ENCODE peak calls at places on chromosomes 5 and 9, in six cellular contexts. X is fibroblast of villous mesenchyme, W is transverse colon, O is brain microvascular endothelial cell, M is dorsolateral prefrontal cortex, R is foreskin fibroblast. Z is an unnamed sample.

GRCh38 chr5:151002250-151002649 is 18.1 kb upstream of the GPX3 start:
- DNase-seq in X (peak; percentile 64), O (peak; percentile 44), W (no peak), R (peak; percentile 72), M (no peak), Z (no peak)

GRCh38 chr9:127295005-127295404 is 30.4 kb downstream of the GARNL3 start:
- DNase-seq in X (no peak), O (no peak), M (no peak), R (no peak), W (no peak), Z (no peak)

GRCh38 chr9:93061260-93061751 is 2.8 kb downstream of the SUSD3 start:
- DNase-seq in O (no peak), W (no peak), M (no peak), X (peak; percentile 33), R (no peak), Z (no peak)

GRCh38 chr5:657570-657969 is 35.6 kb downstream of the TPPP start:
- DNase-seq in W (no peak), O (peak; percentile 99), M (no peak), X (peak; percentile 64), R (peak; percentile 49), Z (peak; percentile 34)

GRCh38 chr9:98536542-98537173 is 172.1 kb downstream of the GABBR2 start:
- DNase-seq in R (no peak), M (no peak), O (no peak), W (peak; percentile 31), X (peak; percentile 10), Z (no peak)

GRCh38 chr5:57034517-57034916 is 82.6 kb upstream of the MIER3 start:
- DNase-seq in M (no peak), W (no peak), O (no peak), R (no peak), X (no peak), Z (no peak)

GRCh38 chr9:212265-212664 is 2.4 kb upstream of the DOCK8 start:
- DNase-seq in R (no peak), O (no peak), M (no peak), W (no peak), X (no peak), Z (no peak)

GRCh38 chr5:145777445-145778063 is 57.6 kb downstream of the PRELID2 start:
- DNase-seq in W (no peak), X (no peak), O (no peak), R (no peak), M (no peak), Z (no peak)

GRCh38 chr9:91157891-91158660 is 203.6 kb downstream of the AUH start:
- DNase-seq in O (no peak), W (no peak), M (no peak), X (no peak), R (peak; percentile 43), Z (no peak)

GRCh38 chr5:151036556-151036955 is 16.2 kb downstream of the GPX3 start:
- DNase-seq in X (no peak), R (no peak), O (no peak), M (no peak), W (no peak), Z (no peak)

DNA sequence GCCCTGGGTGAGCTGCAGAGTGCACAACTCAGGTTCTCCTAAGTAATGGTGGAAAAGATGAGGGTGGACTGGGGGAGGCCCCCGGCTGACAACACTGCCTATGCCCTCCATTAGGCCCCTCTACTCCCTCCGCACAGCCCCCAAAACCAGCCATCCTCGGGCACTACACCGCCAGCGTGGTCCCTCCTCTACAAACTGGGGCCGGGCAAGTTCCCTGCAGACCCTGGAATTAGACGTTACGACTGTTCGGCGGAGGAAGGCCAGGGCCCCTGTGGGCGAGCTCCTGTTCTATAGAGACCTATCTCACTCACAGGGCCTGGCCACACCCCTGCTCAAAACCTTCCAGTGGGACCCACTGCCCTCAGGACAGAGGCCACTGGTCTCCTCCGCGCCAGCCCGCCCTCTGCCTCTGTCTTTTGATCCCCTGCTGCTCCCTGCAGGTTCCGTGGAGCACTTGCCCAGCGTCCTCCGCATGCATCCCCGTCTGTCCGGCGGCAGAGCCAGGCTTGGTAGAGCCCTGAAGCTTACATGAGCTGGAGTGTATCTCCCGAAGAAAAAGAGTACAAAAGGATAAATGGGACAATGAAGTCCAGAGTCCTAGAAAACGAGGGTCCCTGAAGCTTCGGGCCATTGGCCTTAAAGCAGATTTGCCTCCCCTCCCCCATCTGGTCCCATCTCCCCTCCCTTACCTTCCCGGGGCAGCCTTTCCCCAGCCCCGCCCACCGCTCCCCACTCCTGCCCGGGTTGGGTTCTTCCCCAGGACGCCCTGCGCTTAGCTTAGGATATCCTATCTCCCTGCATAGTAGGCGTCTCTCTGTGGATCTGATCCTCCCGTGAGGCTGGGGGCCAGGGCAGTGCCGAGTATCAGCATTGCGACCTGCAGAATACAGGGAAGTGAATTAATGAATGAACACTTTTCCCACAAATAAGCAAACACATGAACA is 71.3 kb downstream of the HRH2 start:
- DNase-seq in W (no peak), O (peak; percentile 4), M (peak; percentile 54), X (no peak), R (peak; percentile 28), Z (no peak)
- TF ChIP-seq CTCF in W (no peak), O (peak; percentile 32), M (no peak), X (no peak), R (no peak), Z (no peak)

DNA sequence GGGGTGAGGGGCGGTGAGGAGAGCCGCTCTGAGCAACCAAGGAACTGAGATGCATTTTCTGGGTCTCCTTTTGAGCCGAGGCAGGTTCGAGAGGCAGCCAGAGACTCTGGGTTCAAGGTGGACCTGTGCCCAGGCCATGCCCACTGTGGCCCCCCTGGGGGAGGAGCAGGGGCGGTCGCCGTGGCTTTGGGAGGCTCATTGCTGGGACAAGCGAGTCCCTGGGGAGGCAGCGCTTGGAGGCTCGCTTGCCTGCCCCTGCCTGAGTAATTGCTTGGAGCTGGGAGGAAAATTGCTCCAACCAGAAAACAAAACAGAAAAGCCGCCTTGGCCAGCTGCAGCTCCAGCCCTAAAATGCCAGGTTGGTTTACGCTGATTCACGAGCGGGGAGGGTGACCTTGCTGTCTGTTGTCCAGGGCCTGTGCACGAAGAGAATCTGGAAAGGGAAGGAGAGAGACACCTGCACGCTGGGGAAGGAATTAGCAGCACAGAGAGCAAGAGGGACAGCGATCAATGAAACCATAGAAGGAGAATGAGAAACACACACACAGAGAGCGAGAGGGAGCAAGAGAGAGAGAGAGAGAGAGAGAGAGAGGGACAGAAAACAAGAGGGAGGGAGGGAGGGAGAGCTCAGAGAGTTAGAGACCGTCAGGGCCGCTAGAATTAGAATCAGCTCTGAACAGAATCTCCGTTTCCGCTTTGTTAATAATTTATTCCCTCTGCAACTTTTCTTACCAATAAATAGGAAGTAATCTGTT is 25.3 kb downstream of the NTNG2 start:
- DNase-seq in O (no peak), M (no peak), W (no peak), R (no peak), X (no peak), Z (no peak)
- TF ChIP-seq CTCF in O (no peak), M (no peak), W (no peak), R (no peak), X (no peak), Z (no peak)

GRCh38 chr5:133916914-133917313 is 51.5 kb downstream of the C5orf15 start:
- DNase-seq in M (no peak), X (no peak), O (no peak), R (no peak), W (no peak), Z (no peak)

GRCh38 chr5:133918731-133919130 is 49.7 kb downstream of the C5orf15 start:
- DNase-seq in W (no peak), O (no peak), M (no peak), R (no peak), X (no peak), Z (no peak)

GRCh38 chr5:133918316-133918715 is 50.1 kb downstream of the C5orf15 start:
- DNase-seq in X (no peak), R (no peak), M (no peak), W (no peak), O (no peak), Z (no peak)

GRCh38 chr5:133921069-133921468 is 47.4 kb downstream of the C5orf15 start:
- DNase-seq in R (no peak), X (no peak), W (no peak), M (no peak), O (no peak), Z (no peak)

DNA sequence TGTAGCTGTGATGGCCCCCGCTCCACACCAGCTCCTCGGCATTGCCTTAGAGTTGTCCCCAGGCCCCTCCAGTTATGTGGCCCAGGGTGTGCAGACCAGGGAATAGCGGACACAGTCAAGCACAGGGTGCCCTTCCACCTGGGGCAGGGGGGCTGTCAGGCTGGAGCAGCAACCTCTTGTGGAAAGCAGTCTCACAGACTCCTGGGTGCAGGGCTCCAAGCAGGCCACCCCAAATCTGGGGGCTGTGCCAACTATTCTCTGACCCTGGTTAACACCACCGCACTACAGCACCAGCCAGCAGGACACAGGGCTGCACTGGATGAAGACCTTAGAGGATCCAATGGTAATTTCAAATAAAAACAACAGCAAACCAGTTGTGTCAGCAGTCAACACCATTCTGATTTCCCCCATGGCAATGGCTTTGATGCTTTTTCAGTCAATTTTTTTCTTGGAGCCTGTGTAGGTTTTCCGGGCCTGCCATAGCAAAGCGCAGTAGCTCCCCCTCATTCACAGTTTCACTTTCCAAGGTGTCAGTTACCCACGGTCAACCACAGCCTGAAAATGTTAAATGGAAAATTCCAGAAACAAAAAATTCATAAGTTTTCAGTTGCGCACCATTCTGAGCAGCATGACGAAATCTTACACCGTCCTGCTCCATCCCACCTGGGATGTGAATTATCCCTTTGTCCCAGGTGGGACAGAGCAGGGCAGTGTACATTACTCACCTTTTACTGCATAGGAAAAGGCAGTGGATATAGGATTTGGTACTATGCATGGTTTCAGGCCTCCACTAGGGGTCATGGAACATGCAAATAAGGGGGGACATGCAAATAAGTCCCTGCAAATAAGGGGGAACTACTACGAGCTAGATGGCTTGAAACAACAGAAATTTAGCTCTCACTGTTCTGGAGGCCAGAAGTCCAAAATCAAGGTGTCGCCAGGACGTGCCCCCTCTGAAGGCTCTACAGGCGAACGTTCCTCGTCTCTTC is 49.0 kb downstream of the C5orf15 start:
- DNase-seq in M (no peak), W (no peak), X (no peak), R (no peak), O (no peak), Z (no peak)
- TF ChIP-seq CTCF in M (no peak), W (no peak), X (peak; percentile 28), R (no peak), O (no peak), Z (peak; percentile 12)

GRCh38 chr9:100641166-100641565 is 63.3 kb downstream of the CAVIN4 start:
- DNase-seq in O (no peak), X (no peak), W (no peak), M (no peak), R (no peak), Z (no peak)
- TF ChIP-seq CTCF in O (no peak), X (no peak), W (no peak), M (no peak), R (no peak), Z (no peak)

DNA sequence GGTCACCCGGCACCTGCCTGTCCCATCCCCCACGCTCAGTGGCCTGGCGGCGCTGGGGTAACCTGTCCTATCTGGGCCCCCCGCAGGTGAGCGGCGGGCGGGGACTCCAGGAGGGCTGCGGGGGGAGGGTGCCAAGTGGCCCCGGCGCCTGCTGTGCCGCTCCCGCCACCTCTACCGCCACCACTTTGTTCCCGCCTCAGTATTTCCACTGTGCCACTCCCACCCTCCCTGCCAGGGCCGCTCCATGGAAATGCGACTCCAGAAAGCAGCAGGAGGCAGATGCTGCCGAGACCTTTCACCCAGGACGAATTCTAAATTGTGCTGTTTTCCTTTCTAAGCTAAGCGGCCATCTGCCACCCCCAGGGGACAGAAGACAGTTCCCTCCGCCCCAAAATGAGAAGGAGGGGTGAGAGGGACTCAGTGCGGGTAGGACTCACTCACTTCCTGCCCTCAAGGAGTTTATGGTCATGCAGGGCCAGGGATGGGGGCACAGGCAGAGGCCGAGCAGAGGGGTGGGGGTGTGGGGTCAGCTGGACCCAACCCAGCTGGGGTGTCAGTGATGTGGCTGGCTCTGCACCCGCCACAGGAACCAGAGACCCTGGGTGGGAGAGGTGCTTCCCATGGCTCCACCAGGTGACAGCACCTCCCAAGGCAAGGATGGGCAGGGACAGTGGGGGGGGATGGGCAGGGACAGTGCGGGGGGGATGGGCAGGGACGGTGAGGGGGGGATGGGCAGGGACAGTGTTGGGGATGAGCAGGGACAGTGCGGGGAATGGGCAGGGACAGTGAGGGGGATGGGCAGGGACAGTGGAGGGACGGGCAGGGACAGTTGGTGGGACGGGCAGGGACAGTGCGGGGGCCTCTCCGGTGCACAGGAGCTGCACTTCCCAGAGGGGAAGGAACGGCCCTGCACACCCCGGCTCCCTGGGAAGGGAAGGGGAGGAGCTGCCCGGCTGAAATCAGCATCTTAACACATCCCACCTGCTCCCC is 17.8 kb downstream of the NOTCH1 start:
- DNase-seq in R (peak; percentile 30), M (no peak), O (no peak), W (peak; percentile 77), X (peak; percentile 7), Z (no peak)
- TF ChIP-seq CTCF in R (no peak), M (no peak), O (no peak), W (no peak), X (no peak), Z (no peak)